ENCODE peak calls at places on chromosomes 4 and X, in nine cellular contexts. D is T-helper 1 cell; G is NCI-H748 treated with DMSO at 0.1 percent for 48 hours; X is stimulated activated CD8-positive, alpha-beta memory T cell treated with anti-CD3 and anti-CD28 coated beads, Interleukin-7, amount 100 ng/mL, for 4 hours; F is ACHN; A is ELR; J is activated naive CD4-positive, alpha-beta T cell treated with anti-CD3 and anti-CD28 coated beads for 36 hours; K is mammary epithelial cell; M is stimulated activated CD4-positive, alpha-beta T cell treated with anti-CD3 and anti-CD28 coated beads, Interleukin-4, amount 100 ng/mL, for 48 hours. I is an unnamed sample.

GRCh38 chr4:67883902-67884301 is at the start of gene TMPRSS11D:
- DNase-seq in D (no peak), G (no peak), X (no peak), F (no peak), A (no peak), J (no peak), K (no peak), M (no peak), I (no peak)

GRCh38 chrX:8726031-8726652 is 5.8 kb downstream of the ANOS1 start:
- DNase-seq in D (no peak), G (peak), X (no peak), F (no peak), A (peak), J (no peak), K (peak), M (no peak), I (peak)

GRCh38 chrX:24668111-24668510 is 21.0 kb upstream of the PCYT1B start:
- DNase-seq in D (no peak), G (no peak), X (no peak), F (no peak), A (no peak), J (no peak), K (no peak), M (no peak), I (no peak)

GRCh38 chrX:12065251-12065650 is 73.0 kb upstream of the FRMPD4 start:
- DNase-seq in D (no peak), G (no peak), X (no peak), F (peak), A (peak), J (no peak), K (peak), M (no peak), I (no peak)

GRCh38 chrX:13791559-13791958 is 25.3 kb downstream of the GPM6B start:
- DNase-seq in D (no peak), G (no peak), X (no peak), F (no peak), A (no peak), J (no peak), K (peak), M (no peak), I (no peak)

GRCh38 chrX:124373348-124373747 is 27.0 kb downstream of the SH2D1A start:
- DNase-seq in D (no peak), G (no peak), X (no peak), F (no peak), A (no peak), J (no peak), K (peak), M (no peak), I (no peak)

GRCh38 chr4:83011779-83012630 is 1.4 kb upstream of the LIN54 start:
- DNase-seq in D (no peak), G (peak), X (peak), F (peak), A (peak), J (peak), K (peak), M (peak), I (peak)

GRCh38 chr4:181688416-181688815 is 554.8 kb upstream of the TENM3 start:
- DNase-seq in D (no peak), G (peak), X (no peak), F (no peak), A (peak), J (no peak), K (no peak), M (no peak), I (no peak)

GRCh38 chr4:52421811-52422213 is 237.3 kb downstream of the USP46 start:
- DNase-seq in D (no peak), G (no peak), X (no peak), F (no peak), A (no peak), J (no peak), K (no peak), M (no peak), I (no peak)

GRCh38 chr4:102734591-102735385 is 26.0 kb downstream of the MANBA start:
- DNase-seq in D (no peak), G (no peak), X (no peak), F (no peak), A (peak), J (peak), K (peak), M (no peak), I (no peak)

GRCh38 chrX:110087485-110088356 is 84.8 kb downstream of the TMEM164 start:
- DNase-seq in D (no peak), G (no peak), X (no peak), F (peak), A (peak), J (peak), K (peak), M (no peak), I (peak)

GRCh38 chr4:71267244-71267643 is 71.6 kb upstream of the SLC4A4 start:
- DNase-seq in D (no peak), G (no peak), X (no peak), F (no peak), A (no peak), J (no peak), K (no peak), M (no peak), I (no peak)

GRCh38 chr4:151604238-151604637 is 156.6 kb downstream of the GATB start:
- DNase-seq in D (no peak), G (no peak), X (no peak), F (peak), A (peak), J (no peak), K (no peak), M (no peak), I (no peak)

GRCh38 chr4:166039822-166040221 is 166.8 kb downstream of the TLL1 start:
- DNase-seq in D (no peak), G (no peak), X (no peak), F (no peak), A (no peak), J (no peak), K (no peak), M (no peak), I (no peak)

GRCh38 chr4:735583-735982 is 30.0 kb downstream of the PCGF3 start:
- DNase-seq in D (no peak), G (no peak), X (no peak), F (no peak), A (no peak), J (no peak), K (no peak), M (no peak), I (peak)

GRCh38 chr4:22625301-22625700 is 67.4 kb upstream of the GBA3 start:
- DNase-seq in D (no peak), G (no peak), X (no peak), F (peak), A (peak), J (no peak), K (no peak), M (no peak), I (no peak)

GRCh38 chr4:169416997-169417396 is 146.2 kb upstream of the SH3RF1 start:
- DNase-seq in D (no peak), G (no peak), X (no peak), F (no peak), A (no peak), J (no peak), K (no peak), M (no peak), I (no peak)

GRCh38 chrX:72107320-72107719 is 24.4 kb downstream of the RTL5 start:
- DNase-seq in D (no peak), G (no peak), X (no peak), F (no peak), A (peak), J (no peak), K (peak), M (no peak), I (peak)

GRCh38 chr4:40552536-40552935 is 77.1 kb downstream of the RBM47 start:
- DNase-seq in D (no peak), G (no peak), X (no peak), F (no peak), A (no peak), J (no peak), K (no peak), M (no peak), I (no peak)

GRCh38 chr4:152680988-152681731 is 1.4 kb upstream of the TMEM154 start:
- DNase-seq in D (no peak), G (peak), X (no peak), F (peak), A (peak), J (peak), K (peak), M (no peak), I (peak)

GRCh38 chr4:26379837-26380236 is 59.0 kb downstream of the RBPJ start:
- DNase-seq in D (no peak), G (no peak), X (no peak), F (no peak), A (no peak), J (no peak), K (no peak), M (no peak), I (no peak)

GRCh38 chrX:120145295-120145925 is 13.0 kb upstream of the RHOXF2 start:
- DNase-seq in D (no peak), G (no peak), X (no peak), F (no peak), A (no peak), J (no peak), K (no peak), M (no peak), I (no peak)

GRCh38 chrX:33175201-33175600 is 36.1 kb downstream of the DMD start:
- DNase-seq in D (no peak), G (no peak), X (no peak), F (no peak), A (no peak), J (no peak), K (no peak), M (no peak), I (no peak)

GRCh38 chr4:177047851-177048174 is 255.1 kb upstream of the VEGFC start:
- DNase-seq in D (no peak), G (no peak), X (no peak), F (no peak), A (peak), J (no peak), K (peak), M (no peak), I (no peak)

GRCh38 chr4:39036172-39036571 is 4.0 kb upstream of the TMEM156 start:
- DNase-seq in D (no peak), G (no peak), X (no peak), F (no peak), A (peak), J (no peak), K (peak), M (no peak), I (no peak)

GRCh38 chrX:136784231-136784630 is 3.5 kb upstream of the ARHGEF6 start:
- DNase-seq in D (no peak), G (no peak), X (no peak), F (no peak), A (no peak), J (no peak), K (no peak), M (no peak), I (no peak)

I was measured in osteoblast.